ENCODE peak calls at places on chromosomes 12 and 14, in ten cellular contexts. S is endothelial cell of umbilical vein, J is thyroid gland, Q is right lobe of liver, Y is H54, E is tibial nerve, X is GM12891, C is lower leg skin, F is HCT116, K is stomach. W is an unnamed sample.
A peak's percentile ranks its signal among the peaks of the same experiment; 100 is the strongest.

GRCh38 chr12:47039756-47040155 is 39.7 kb upstream of the PCED1B start:
- DNase-seq in S (no peak), J (no peak), Q (no peak), Y (no peak), E (no peak), X (no peak), C (no peak), F (no peak), K (no peak), W (no peak)

GRCh38 chr12:121124402-121125109 is 8.1 kb upstream of the P2RX7 start:
- DNase-seq in S (peak; percentile 70), J (no peak), Q (no peak), Y (peak; percentile 84), E (no peak), X (no peak), C (no peak), F (peak; percentile 87), K (no peak), W (no peak)

GRCh38 chr12:22262309-22262708 is 72.2 kb downstream of the ST8SIA1 start:
- DNase-seq in S (no peak), J (no peak), Q (no peak), Y (no peak), E (no peak), X (no peak), C (no peak), F (no peak), K (no peak), W (peak; percentile 7)

GRCh38 chr12:24425601-24425970 is 476.1 kb upstream of the SOX5 start:
- DNase-seq in S (no peak), J (no peak), Q (no peak), Y (no peak), E (no peak), X (no peak), C (no peak), F (no peak), K (no peak), W (no peak)

GRCh38 chr12:93089805-93090569 is 160.9 kb upstream of the EEA1 start:
- DNase-seq in S (peak; percentile 92), J (no peak), Q (no peak), Y (peak; percentile 36), E (no peak), X (no peak), C (no peak), F (peak; percentile 89), K (no peak), W (no peak)

GRCh38 chr14:104938960-104939359 is 14.3 kb downstream of the PLD4 start:
- DNase-seq in S (no peak), J (no peak), Q (no peak), Y (no peak), E (no peak), X (no peak), C (peak; percentile 63), F (no peak), K (no peak), W (no peak)

GRCh38 chr12:93577222-93577621 is 4.7 kb downstream of the SOCS2 start:
- DNase-seq in S (no peak), J (no peak), Q (no peak), Y (no peak), E (no peak), X (no peak), C (no peak), F (no peak), K (no peak), W (no peak)

GRCh38 chr12:108449478-108449877 is 65.6 kb upstream of the FICD start:
- DNase-seq in S (no peak), J (no peak), Q (no peak), Y (no peak), E (no peak), X (no peak), C (no peak), F (no peak), K (no peak), W (no peak)

GRCh38 chr12:121590476-121591143 is 9.8 kb upstream of the KDM2B start:
- DNase-seq in S (no peak), J (no peak), Q (no peak), Y (no peak), E (no peak), X (no peak), C (no peak), F (no peak), K (no peak), W (no peak)

GRCh38 chr14:91380610-91381371 is 36.8 kb downstream of the CCDC88C start:
- DNase-seq in S (peak; percentile 19), J (no peak), Q (no peak), Y (no peak), E (no peak), X (no peak), C (no peak), F (no peak), K (no peak), W (no peak)

GRCh38 chr14:54738009-54738408 is 164.6 kb downstream of the GCH1 start:
- DNase-seq in S (no peak), J (peak; percentile 76), Q (no peak), Y (no peak), E (no peak), X (no peak), C (no peak), F (no peak), K (no peak), W (no peak)

GRCh38 chr12:27303139-27304111 is 29.2 kb upstream of the BMAL2 start:
- DNase-seq in S (no peak), J (no peak), Q (no peak), Y (no peak), E (no peak), X (no peak), C (no peak), F (no peak), K (no peak), W (no peak)

GRCh38 chr14:81132492-81132891 is 88.3 kb downstream of the GTF2A1 start:
- DNase-seq in S (no peak), J (no peak), Q (no peak), Y (no peak), E (no peak), X (no peak), C (no peak), F (no peak), K (no peak), W (no peak)

GRCh38 chr12:94644622-94645021 is 5.7 kb downstream of the TMCC3 start:
- DNase-seq in S (peak; percentile 78), J (peak; percentile 25), Q (peak; percentile 69), Y (peak; percentile 58), E (no peak), X (no peak), C (no peak), F (no peak), K (no peak), W (no peak)

GRCh38 chr14:104436741-104437701 is 142.5 kb upstream of the C14orf180 start:
- DNase-seq in S (no peak), J (no peak), Q (peak; percentile 51), Y (no peak), E (no peak), X (no peak), C (peak; percentile 84), F (no peak), K (peak; percentile 23), W (no peak)

GRCh38 chr14:82438416-82438815 is 904.8 kb upstream of the SEL1L start:
- DNase-seq in S (no peak), J (no peak), Q (no peak), Y (no peak), E (no peak), X (no peak), C (no peak), F (no peak), K (no peak), W (no peak)

DNA sequence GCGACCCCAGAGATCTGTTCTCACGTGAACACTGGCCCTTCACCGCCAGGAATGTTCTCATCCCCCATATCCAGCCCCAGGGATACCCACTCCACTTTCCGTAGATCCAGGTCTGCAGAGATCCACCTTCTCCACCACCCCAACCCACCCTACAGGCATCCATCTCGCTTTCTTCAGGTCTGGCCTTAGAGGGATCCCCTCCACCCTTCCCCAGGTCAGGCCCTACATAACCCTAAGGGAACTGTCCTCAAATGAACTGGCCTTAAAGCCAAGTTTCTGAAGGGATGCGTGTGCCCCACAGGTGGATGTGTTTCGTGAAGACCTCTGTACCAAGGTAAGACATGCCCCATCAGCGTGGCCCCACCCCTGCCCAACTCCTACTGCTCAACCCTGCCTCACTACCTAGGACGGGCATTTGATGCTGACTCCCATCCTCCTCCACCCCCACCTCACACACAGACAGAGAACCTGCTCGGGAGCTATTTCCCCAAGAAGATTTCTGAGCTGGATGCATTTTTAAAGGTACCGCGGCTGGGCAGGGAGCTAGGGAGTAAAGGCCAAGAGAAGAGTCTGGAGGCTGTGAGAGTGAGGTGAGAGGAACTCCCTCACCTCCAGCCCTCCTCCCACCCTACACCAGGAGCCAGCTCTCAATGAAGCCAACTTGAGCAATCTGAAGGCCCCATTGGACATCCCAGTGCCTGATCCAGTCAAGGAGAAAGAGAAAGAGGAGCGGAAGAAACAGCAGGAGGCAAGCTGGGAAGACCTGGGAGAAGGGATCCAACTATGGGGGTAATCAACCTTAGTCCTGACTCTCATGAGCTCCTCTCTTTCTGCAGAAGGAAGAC is 912 bp downstream of the PSME1 start:
- DNase-seq in S (no peak), J (no peak), Q (no peak), Y (no peak), E (no peak), X (no peak), C (peak; percentile 85), F (no peak), K (no peak), W (no peak)
- TF ChIP-seq POLR2A in S (no peak), J (no peak), Q (no peak), Y (no peak), E (no peak), X (no peak), C (no peak), F (no peak), K (no peak), W (no peak)

DNA sequence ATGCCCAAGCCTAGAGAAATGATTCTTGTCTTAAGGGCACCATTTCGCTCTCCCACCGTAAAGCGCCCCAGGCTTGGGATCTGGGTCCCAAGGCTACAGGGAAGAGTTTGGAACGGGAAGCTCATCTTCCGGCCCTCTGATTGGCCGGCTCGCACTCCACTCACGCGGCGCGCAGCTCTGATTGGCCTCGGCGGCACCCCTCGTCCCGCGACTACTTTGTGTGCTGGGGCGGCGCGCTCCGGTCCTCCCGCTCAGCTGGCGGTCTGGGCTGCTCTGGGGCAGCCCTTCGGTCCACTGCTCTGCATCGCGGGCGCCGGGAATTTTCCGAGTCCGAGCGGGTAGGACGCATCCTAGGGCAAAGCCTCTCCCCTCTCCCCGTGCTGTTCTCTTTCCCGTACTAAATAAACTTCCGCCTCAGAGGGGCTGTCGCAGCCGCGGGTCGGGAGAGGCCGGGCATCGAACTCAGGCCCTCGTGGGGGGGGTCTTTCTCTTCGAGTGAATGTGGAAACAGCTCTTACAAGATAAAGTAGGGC is 808 bp upstream of the FUT8 start:
- DNase-seq in S (peak; percentile 93), J (peak; percentile 95), Q (peak; percentile 94), Y (peak; percentile 74), E (peak; percentile 89), X (peak; percentile 57), C (peak; percentile 98), F (peak; percentile 83), K (peak; percentile 94), W (peak; percentile 93)
- TF ChIP-seq POLR2A in S (no peak), J (no peak), Q (peak; percentile 25), Y (peak; percentile 67), E (peak; percentile 82), X (peak; percentile 58), C (no peak), F (no peak), K (no peak), W (no peak)

GRCh38 chr14:61694830-61695694 is at the start of gene HIF1A:
- DNase-seq in S (peak; percentile 99), J (peak; percentile 98), Q (peak; percentile 99), Y (peak; percentile 92), E (peak; percentile 87), X (peak; percentile 91), C (peak; percentile 99), F (peak; percentile 94), K (peak; percentile 97), W (peak; percentile 97)
- TF ChIP-seq POLR2A in S (peak; percentile 97), J (peak; percentile 93), Q (peak; percentile 97), Y (peak; percentile 96), E (peak; percentile 75), X (peak; percentile 98), C (no peak), F (peak; percentile 96), K (no peak), W (peak; percentile 89)

GRCh38 chr12:9869307-9870161 is at the start of gene CLEC2B:
- DNase-seq in S (peak; percentile 92), J (no peak), Q (no peak), Y (no peak), E (no peak), X (no peak), C (no peak), F (no peak), K (no peak), W (peak; percentile 60)
- TF ChIP-seq POLR2A in S (peak; percentile 60), J (no peak), Q (peak; percentile 64), Y (no peak), E (peak; percentile 6), X (no peak), C (no peak), F (no peak), K (no peak), W (peak; percentile 37)

W was measured in erythroblast.